ENCODE peak calls at places on chromosomes 3 and 15, in nine cellular contexts. L is neural crest cell, D is cardiac septum, Y is fibroblast of the aortic adventitia, I is epithelial cell of esophagus, U is T-cell, T is left cardiac atrium, N is GOT3, Q is posterior cingulate gyrus. R is an unnamed sample.
A peak's percentile ranks its signal among the peaks of the same experiment; 100 is the strongest.

GRCh38 chr3:48015451-48016182 is 599 bp downstream of the MAP4 start:
- DNase-seq in U (no peak), D (no peak), Y (peak; percentile 38), N (no peak), Q (no peak), T (no peak), I (no peak), L (no peak), R (no peak)

GRCh38 chr15:73596214-73596613 is 37.0 kb downstream of the NPTN start:
- DNase-seq in I (no peak), Q (no peak), T (no peak), Y (no peak), D (no peak), U (no peak), N (no peak), L (no peak), R (no peak)

GRCh38 chr15:52011711-52012144 is 7.3 kb upstream of the MAPK6 start:
- DNase-seq in L (no peak), T (no peak), Y (peak; percentile 68), Q (no peak), N (no peak), U (no peak), I (no peak), D (no peak), R (no peak)

GRCh38 chr3:33312361-33312760 is 35.1 kb downstream of the FBXL2 start:
- DNase-seq in U (no peak), Y (peak; percentile 55), I (no peak), N (no peak), Q (no peak), D (no peak), T (no peak), L (no peak), R (no peak)

GRCh38 chr15:60584355-60585023 is 105.5 kb upstream of the ICE2 start:
- DNase-seq in T (no peak), I (peak; percentile 69), U (no peak), N (no peak), Q (no peak), D (no peak), L (no peak), Y (no peak), R (no peak)

GRCh38 chr15:80606571-80606970 is 88.5 kb upstream of the ABHD17C start:
- DNase-seq in Q (no peak), I (no peak), T (no peak), N (no peak), D (no peak), Y (no peak), U (no peak), L (no peak), R (no peak)

GRCh38 chr3:19025441-19025840 is 122.9 kb upstream of the KCNH8 start:
- DNase-seq in N (no peak), L (no peak), I (peak; percentile 9), Y (no peak), U (no peak), T (no peak), Q (no peak), D (no peak), R (no peak)

GRCh38 chr3:160097478-160097877 is 108.8 kb downstream of the IL12A start:
- DNase-seq in I (no peak), N (no peak), T (no peak), Q (no peak), Y (no peak), L (no peak), D (no peak), U (no peak), R (no peak)

GRCh38 chr15:58864602-58865419 is 68.7 kb downstream of the SLTM start:
- DNase-seq in I (no peak), T (peak; percentile 71), U (no peak), Y (peak; percentile 25), D (no peak), L (no peak), N (no peak), Q (no peak), R (no peak)